ENCODE peak calls at places on chromosomes 5 and 9, in eight cellular contexts. E is heart right ventricle, P is astrocyte of the spinal cord, Y is GM13977, X is dorsolateral prefrontal cortex, L is thoracic aorta, J is colonic mucosa, B is RWPE1. G is an unnamed sample.

GRCh38 chr9:93942176-93942575 is 13.0 kb downstream of the BARX1 start:
- DNase-seq in E (no peak), P (no peak), Y (no peak), X (no peak), L (no peak), J (no peak), B (no peak), G (no peak)

GRCh38 chr5:33769968-33770367 is 121.8 kb downstream of the ADAMTS12 start:
- DNase-seq in E (no peak), P (no peak), Y (no peak), X (no peak), L (no peak), J (no peak), B (no peak), G (no peak)

GRCh38 chr5:81265101-81265500 is 32.0 kb downstream of the CKMT2 start:
- DNase-seq in E (no peak), P (peak), Y (no peak), X (no peak), L (no peak), J (no peak), B (no peak), G (no peak)

GRCh38 chr5:39714036-39714698 is 289.4 kb upstream of the DAB2 start:
- DNase-seq in E (no peak), P (peak), Y (peak), X (no peak), L (no peak), J (peak), B (peak), G (peak)

GRCh38 chr9:114606597-114607207 is 4.4 kb upstream of the TMEM268 start:
- DNase-seq in E (no peak), P (peak), Y (no peak), X (no peak), L (no peak), J (no peak), B (no peak), G (no peak)

GRCh38 chr9:79015951-79016350 is 555.8 kb upstream of the TLE4 start:
- DNase-seq in E (no peak), P (no peak), Y (no peak), X (no peak), L (no peak), J (no peak), B (no peak), G (no peak)

GRCh38 chr5:93421498-93421897 is 159.5 kb downstream of the NR2F1-AS1 start:
- DNase-seq in E (no peak), P (no peak), Y (no peak), X (no peak), L (no peak), J (no peak), B (no peak), G (no peak)

GRCh38 chr5:95524423-95524822 is 30.4 kb downstream of the SKIC3 start:
- DNase-seq in E (no peak), P (no peak), Y (no peak), X (no peak), L (no peak), J (no peak), B (no peak), G (no peak)

GRCh38 chr5:177457239-177458121 is 10.9 kb downstream of the PRR7 start:
- DNase-seq in E (peak), P (peak), Y (peak), X (peak), L (peak), J (peak), B (peak), G (peak)

GRCh38 chr9:104091028-104091590 is 3.0 kb upstream of the SMC2 start:
- DNase-seq in E (no peak), P (peak), Y (no peak), X (no peak), L (no peak), J (peak), B (no peak), G (no peak)

GRCh38 chr5:126198509-126198908 is 224.7 kb upstream of the GRAMD2B start:
- DNase-seq in E (no peak), P (no peak), Y (no peak), X (no peak), L (no peak), J (no peak), B (no peak), G (no peak)

GRCh38 chr9:13718539-13718938 is 439.0 kb upstream of the MPDZ start:
- DNase-seq in E (no peak), P (peak), Y (no peak), X (no peak), L (no peak), J (no peak), B (no peak), G (no peak)

GRCh38 chr9:1619915-1620705 is 395.0 kb upstream of the SMARCA2 start:
- DNase-seq in E (no peak), P (no peak), Y (no peak), X (no peak), L (no peak), J (no peak), B (peak), G (no peak)

GRCh38 chr5:128276537-128277216 is 193.1 kb downstream of the SLC12A2 start:
- DNase-seq in E (no peak), P (peak), Y (no peak), X (no peak), L (no peak), J (no peak), B (no peak), G (no peak)

GRCh38 chr9:36401179-36401740 is 1.2 kb upstream of the RNF38 start:
- DNase-seq in E (no peak), P (peak), Y (peak), X (peak), L (no peak), J (peak), B (peak), G (peak)

GRCh38 chr5:139402561-139403158 is 1.2 kb downstream of the SPATA24 start:
- DNase-seq in E (no peak), P (no peak), Y (no peak), X (no peak), L (no peak), J (no peak), B (no peak), G (no peak)

GRCh38 chr5:20420991-20421595 is 433.1 kb upstream of the CDH18 start:
- DNase-seq in E (no peak), P (no peak), Y (no peak), X (no peak), L (no peak), J (no peak), B (no peak), G (no peak)

GRCh38 chr5:135206862-135207261 is 172.8 kb upstream of the PITX1 start:
- DNase-seq in E (no peak), P (no peak), Y (no peak), X (no peak), L (no peak), J (peak), B (no peak), G (no peak)

GRCh38 chr9:73093016-73093739 is 58.5 kb upstream of the ANXA1 start:
- DNase-seq in E (no peak), P (no peak), Y (no peak), X (no peak), L (no peak), J (no peak), B (no peak), G (no peak)

GRCh38 chr9:132534832-132535231 is 47.6 kb upstream of the BARHL1 start:
- DNase-seq in E (no peak), P (no peak), Y (no peak), X (no peak), L (no peak), J (no peak), B (no peak), G (no peak)

GRCh38 chr9:5352637-5353248 is 13.1 kb upstream of the RLN1 start:
- DNase-seq in E (no peak), P (no peak), Y (no peak), X (no peak), L (no peak), J (no peak), B (no peak), G (no peak)

GRCh38 chr5:123514615-123515355 is 2.8 kb downstream of the CSNK1G3 start:
- DNase-seq in E (no peak), P (no peak), Y (no peak), X (no peak), L (no peak), J (no peak), B (no peak), G (no peak)

GRCh38 chr9:112717669-112718331 is at the start of gene INIP:
- DNase-seq in E (peak), P (peak), Y (peak), X (peak), L (peak), J (peak), B (peak), G (peak)

GRCh38 chr9:36728651-36729520 is 156.2 kb downstream of the MELK start:
- DNase-seq in E (peak), P (peak), Y (peak), X (peak), L (no peak), J (peak), B (peak), G (peak)

GRCh38 chr5:121870489-121870888 is 18.8 kb downstream of the FTMT start:
- DNase-seq in E (no peak), P (peak), Y (no peak), X (no peak), L (no peak), J (no peak), B (no peak), G (no peak)

GRCh38 chr5:139094154-139095131 is 103.7 kb downstream of the SIL1 start:
- DNase-seq in E (no peak), P (no peak), Y (peak), X (no peak), L (no peak), J (no peak), B (no peak), G (peak)

GRCh38 chr5:109748545-109748944 is 58.8 kb downstream of the MAN2A1 start:
- DNase-seq in E (no peak), P (no peak), Y (no peak), X (no peak), L (no peak), J (no peak), B (no peak), G (no peak)

GRCh38 chr9:108125541-108125940 is 636.0 kb upstream of the KLF4 start:
- DNase-seq in E (peak), P (no peak), Y (peak), X (no peak), L (no peak), J (no peak), B (no peak), G (no peak)

GRCh38 chr5:170300361-170301013 is 2.9 kb upstream of the LCP2 start:
- DNase-seq in E (no peak), P (no peak), Y (no peak), X (no peak), L (no peak), J (no peak), B (no peak), G (no peak)

DNA sequence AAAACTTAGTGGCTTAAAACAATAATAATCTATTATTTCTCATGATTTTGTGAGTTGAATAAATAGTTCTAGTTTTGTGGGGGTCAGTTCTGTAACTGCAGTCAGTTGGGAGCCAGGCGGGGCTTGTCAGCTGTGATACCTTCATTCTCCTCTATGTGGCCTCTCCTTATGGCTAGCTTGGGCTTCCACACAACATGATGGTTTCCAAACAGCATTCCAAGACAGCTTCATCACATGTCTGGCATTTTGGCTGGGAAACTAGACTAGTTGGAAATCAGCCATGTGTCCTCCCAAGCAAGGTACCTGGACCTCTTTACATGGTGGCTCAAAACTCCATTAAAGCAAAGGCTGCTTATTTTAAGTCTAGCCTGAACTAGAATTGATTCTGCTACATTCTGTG is 61.4 kb upstream of the RANBP3L start:
- DNase-seq in E (no peak), P (peak), Y (no peak), X (peak), L (no peak), J (no peak), B (peak), G (no peak)
- TF ChIP-seq CTCF in E (no peak), P (peak), Y (no peak), X (no peak), L (peak), J (no peak), B (no peak), G (no peak)

GRCh38 chr9:33498387-33498786 is 24.7 kb upstream of the NOL6 start:
- DNase-seq in E (no peak), P (peak), Y (no peak), X (no peak), L (no peak), J (no peak), B (no peak), G (no peak)
- TF ChIP-seq CTCF in E (peak), P (no peak), Y (no peak), X (peak), L (no peak), J (no peak), B (peak), G (no peak)

DNA sequence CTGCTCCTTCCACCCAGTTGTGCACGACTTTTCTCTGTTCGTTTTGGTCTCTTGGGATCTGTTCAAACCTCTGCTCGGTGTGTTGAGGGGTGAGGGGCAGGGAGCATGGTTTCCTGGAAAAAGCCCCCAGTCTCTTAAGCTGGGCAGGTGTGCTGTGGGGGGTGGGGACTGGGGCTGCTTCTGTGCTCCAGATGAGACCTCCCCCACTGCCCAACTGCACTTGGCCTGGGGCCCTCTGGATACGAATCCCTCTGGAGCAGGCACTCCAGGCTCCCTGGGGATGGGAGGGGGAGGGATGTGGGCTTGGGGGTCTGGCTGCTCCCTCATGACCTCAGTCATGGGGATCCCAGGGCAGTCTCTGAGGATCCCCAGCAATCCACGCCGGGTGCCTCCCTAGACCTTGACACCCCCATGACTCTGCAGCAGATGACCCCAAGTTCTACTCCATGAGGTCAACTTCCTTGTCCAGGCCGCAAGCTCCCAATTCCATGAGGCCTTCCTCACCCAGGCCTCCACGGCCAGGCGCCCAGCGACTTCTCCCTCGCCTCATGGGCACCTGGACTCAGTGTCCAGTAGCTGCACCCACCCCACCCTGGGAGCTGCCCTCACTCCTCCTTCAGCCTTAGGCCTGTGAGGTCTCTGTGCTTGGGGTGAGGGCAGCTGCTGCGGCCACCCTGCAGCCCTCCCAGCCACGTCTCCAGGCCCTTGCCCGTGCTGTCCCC is 5.9 kb upstream of the AHRR start:
- DNase-seq in E (no peak), P (no peak), Y (peak), X (no peak), L (no peak), J (no peak), B (no peak), G (peak)
- TF ChIP-seq CTCF in E (no peak), P (no peak), Y (no peak), X (no peak), L (no peak), J (no peak), B (no peak), G (no peak)

GRCh38 chr5:141172381-141173204 is at the start of gene PCDHB7:
- DNase-seq in E (no peak), P (peak), Y (no peak), X (no peak), L (no peak), J (no peak), B (no peak), G (no peak)
- TF ChIP-seq CTCF in E (peak), P (peak), Y (peak), X (peak), L (peak), J (no peak), B (peak), G (no peak)

GRCh38 chr5:73359395-73359794 is 89.2 kb downstream of the FOXD1 start:
- DNase-seq in E (no peak), P (no peak), Y (no peak), X (no peak), L (no peak), J (no peak), B (no peak), G (no peak)

GRCh38 chr5:73365990-73366667 is 82.4 kb downstream of the FOXD1 start:
- DNase-seq in E (no peak), P (peak), Y (no peak), X (peak), L (no peak), J (no peak), B (no peak), G (no peak)

GRCh38 chr5:73365301-73365853 is 83.2 kb downstream of the FOXD1 start:
- DNase-seq in E (no peak), P (peak), Y (no peak), X (no peak), L (no peak), J (no peak), B (peak), G (no peak)

GRCh38 chr5:73367650-73368049 is 80.9 kb downstream of the FOXD1 start:
- DNase-seq in E (no peak), P (no peak), Y (no peak), X (no peak), L (no peak), J (no peak), B (no peak), G (no peak)

GRCh38 chr5:73363911-73364730 is 84.5 kb downstream of the FOXD1 start:
- DNase-seq in E (no peak), P (peak), Y (no peak), X (no peak), L (no peak), J (no peak), B (no peak), G (no peak)
- TF ChIP-seq CTCF in E (no peak), P (peak), Y (no peak), X (no peak), L (no peak), J (no peak), B (no peak), G (no peak)

GRCh38 chr5:1883120-1883924 is 597 bp upstream of the IRX4 start:
- DNase-seq in E (peak), P (no peak), Y (peak), X (no peak), L (no peak), J (no peak), B (peak), G (no peak)
- TF ChIP-seq CTCF in E (peak), P (no peak), Y (no peak), X (no peak), L (no peak), J (no peak), B (peak), G (no peak)

DNA sequence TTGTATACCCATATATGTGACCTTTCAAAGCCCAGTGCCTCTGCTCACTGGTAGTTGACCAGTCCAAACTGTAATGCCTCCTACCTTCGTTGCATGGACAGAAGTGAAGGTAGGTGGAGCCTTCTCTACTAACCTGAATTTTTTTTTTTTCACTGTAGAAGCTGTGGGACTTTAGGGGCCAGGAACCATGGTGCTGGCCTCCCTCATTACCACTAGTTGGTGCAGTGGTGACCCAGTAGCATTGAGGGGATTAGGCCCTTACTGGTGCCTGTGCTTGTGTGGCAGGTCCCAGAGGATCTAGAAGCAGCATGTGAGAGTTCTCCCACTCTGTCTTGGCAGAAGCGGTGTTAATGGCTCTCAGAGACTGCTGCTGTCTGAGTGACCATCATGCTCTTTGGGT is 2.3 kb downstream of the RALGPS1 start:
- DNase-seq in E (no peak), P (no peak), Y (no peak), X (no peak), L (no peak), J (no peak), B (no peak), G (no peak)
- TF ChIP-seq CTCF in E (no peak), P (no peak), Y (peak), X (peak), L (no peak), J (no peak), B (no peak), G (no peak)